ENCODE peak calls at places on chromosomes 4 and X, in five cellular contexts. V is PC-3, Z is fibroblast of mammary gland, M is esophagus squamous epithelium, D is cardiac muscle cell. U is an unnamed sample.

GRCh38 chrX:139905041-139905440 is 27.8 kb downstream of the ATP11C start:
- DNase-seq in V (no peak), Z (no peak), M (no peak), D (no peak), U (no peak)

GRCh38 chrX:101206471-101206870 is 13.1 kb upstream of the DRP2 start:
- DNase-seq in V (peak; percentile 58), Z (peak; percentile 64), M (no peak), D (peak; percentile 27), U (peak; percentile 46)

GRCh38 chr4:123990310-123990709 is 593.7 kb downstream of the SPRY1 start:
- DNase-seq in V (no peak), Z (no peak), M (no peak), D (no peak), U (no peak)

GRCh38 chrX:78708171-78708570 is 39.3 kb upstream of the LPAR4 start:
- DNase-seq in V (peak; percentile 63), Z (peak; percentile 62), M (no peak), D (peak; percentile 12), U (peak; percentile 23)

GRCh38 chr4:67204441-67204840 is 340.9 kb downstream of the CENPC start:
- DNase-seq in V (no peak), Z (no peak), M (no peak), D (no peak), U (no peak)

GRCh38 chr4:67770422-67770821 is 16.2 kb upstream of the GNRHR start:
- DNase-seq in V (peak; percentile 82), Z (no peak), M (no peak), D (no peak), U (peak; percentile 72)

GRCh38 chr4:162943263-162943662 is 223.4 kb downstream of the NAF1 start:
- DNase-seq in V (no peak), Z (no peak), M (no peak), D (no peak), U (no peak)

GRCh38 chr4:164956766-164957643 is 20.5 kb downstream of the TRIM61 start:
- DNase-seq in V (peak; percentile 55), Z (peak; percentile 64), M (peak; percentile 24), D (peak; percentile 87), U (peak; percentile 43)

GRCh38 chrX:154918060-154918483 is 31.9 kb downstream of the F8A1 start:
- DNase-seq in V (peak; percentile 84), Z (peak; percentile 90), M (no peak), D (peak; percentile 62), U (peak; percentile 56)

GRCh38 chr4:80963051-80963450 is 67.5 kb upstream of the BMP3 start:
- DNase-seq in V (peak; percentile 11), Z (peak; percentile 22), M (no peak), D (no peak), U (peak; percentile 77)

GRCh38 chrX:49844622-49845021 is 15.5 kb downstream of the PAGE4 start:
- DNase-seq in V (no peak), Z (no peak), M (no peak), D (no peak), U (no peak)

GRCh38 chrX:34909151-34909550 is 33.4 kb upstream of the FAM47B start:
- DNase-seq in V (no peak), Z (peak; percentile 33), M (no peak), D (no peak), U (no peak)

GRCh38 chrX:53072418-53073114 is 9.6 kb upstream of the TSPYL2 start:
- DNase-seq in V (no peak), Z (no peak), M (no peak), D (no peak), U (no peak)

GRCh38 chr4:179307297-179308136 is 1865.3 kb upstream of the AGA start:
- DNase-seq in V (peak; percentile 60), Z (peak; percentile 16), M (no peak), D (peak; percentile 56), U (peak; percentile 21)

GRCh38 chrX:24396236-24396929 is 35.9 kb downstream of the SUPT20HL1 start:
- DNase-seq in V (peak; percentile 4), Z (peak; percentile 64), M (no peak), D (no peak), U (no peak)

GRCh38 chr4:85919488-85919887 is 440.4 kb downstream of the MAPK10 start:
- DNase-seq in V (no peak), Z (no peak), M (no peak), D (no peak), U (no peak)

DNA sequence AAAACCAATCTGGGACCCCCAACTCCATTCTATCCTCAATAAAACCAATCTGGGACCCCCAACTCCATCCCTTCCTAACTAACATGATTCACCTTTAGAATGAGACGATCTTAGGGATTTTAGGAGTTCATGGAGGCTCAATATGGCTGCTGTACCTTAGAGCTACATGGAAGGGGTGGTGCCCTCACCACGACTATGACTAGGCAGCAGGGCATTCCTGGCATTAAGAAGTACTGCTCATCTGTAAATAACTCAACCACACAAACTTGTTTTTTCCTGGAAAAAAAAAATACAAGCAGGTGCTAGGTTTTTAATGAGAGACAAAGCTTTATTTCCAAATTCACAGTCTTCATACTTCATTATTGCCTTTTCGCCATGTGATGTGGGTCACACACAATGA is 346.5 kb upstream of the FAT1 start:
- DNase-seq in V (peak; percentile 2), Z (no peak), M (no peak), D (no peak), U (peak; percentile 20)
- H3K4me3 ChIP-seq in V (no peak overlapping the region), Z (no peak overlapping the region), M (no peak overlapping the region), D (no peak overlapping the region), U (no peak overlapping the region)

DNA sequence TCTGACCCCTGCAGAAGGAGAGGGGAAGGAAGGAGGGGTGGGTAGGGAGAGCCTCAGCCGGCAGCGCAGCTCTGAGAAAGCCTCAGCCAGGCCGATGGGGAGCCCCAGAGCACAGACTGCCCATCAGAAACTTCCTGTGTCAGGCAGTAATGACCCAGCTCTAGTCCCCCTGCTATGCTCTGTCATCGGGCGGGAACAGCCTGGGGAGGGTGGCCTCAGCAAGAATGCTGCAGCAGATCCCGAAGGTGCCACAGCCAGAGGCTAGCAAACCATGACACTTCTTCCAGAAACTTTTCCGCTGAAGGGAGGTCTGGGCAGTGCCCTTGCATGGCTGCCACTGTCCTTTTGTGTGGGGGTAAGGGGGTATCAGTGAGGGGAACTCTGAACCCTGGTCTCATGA is 279.0 kb downstream of the BCOR start:
- DNase-seq in V (no peak), Z (no peak), M (no peak), D (no peak), U (no peak)
- TF ChIP-seq CTCF in V (no peak), Z (no peak), M (no peak), D (no peak), U (no peak)

GRCh38 chr4:76822294-76822693 is 75.7 kb downstream of the SOWAHB start:
- DNase-seq in V (no peak), Z (no peak), M (no peak), D (no peak), U (no peak)
- H3K4me3 ChIP-seq in V (no peak overlapping the region), Z (no peak overlapping the region), M (no peak overlapping the region), D (no peak overlapping the region), U (no peak overlapping the region)

GRCh38 chrX:2902841-2903240 is 26.3 kb downstream of the ARSD start:
- DNase-seq in V (no peak), Z (no peak), M (no peak), D (no peak), U (no peak)

GRCh38 chrX:2907295-2907694 is 21.8 kb downstream of the ARSD start:
- DNase-seq in V (no peak), Z (no peak), M (no peak), D (no peak), U (no peak)

GRCh38 chrX:2901367-2902036 is 27.6 kb downstream of the ARSD start:
- DNase-seq in V (no peak), Z (peak; percentile 3), M (no peak), D (no peak), U (no peak)

GRCh38 chrX:2898861-2899512 is 30.2 kb downstream of the ARSD start:
- DNase-seq in V (peak; percentile 75), Z (no peak), M (no peak), D (no peak), U (peak; percentile 64)

GRCh38 chrX:2903366-2903765 is 25.8 kb downstream of the ARSD start:
- DNase-seq in V (no peak), Z (no peak), M (no peak), D (no peak), U (no peak)
- TF ChIP-seq CTCF in V (peak; percentile 22), Z (no peak), M (no peak), D (no peak), U (no peak)

GRCh38 chr4:41359836-41360213 is 103.1 kb downstream of the UCHL1 start:
- DNase-seq in V (no peak), Z (no peak), M (no peak), D (no peak), U (no peak)

GRCh38 chr4:41360214-41360910 is 103.6 kb downstream of the UCHL1 start:
- DNase-seq in V (peak; percentile 67), Z (peak; percentile 7), M (no peak), D (peak; percentile 85), U (no peak)

GRCh38 chr4:41361831-41362646 is 105.3 kb downstream of the UCHL1 start:
- DNase-seq in V (peak; percentile 25), Z (no peak), M (no peak), D (no peak), U (no peak)

GRCh38 chr4:41362647-41363383 is 106.1 kb downstream of the UCHL1 start:
- DNase-seq in V (no peak), Z (no peak), M (no peak), D (no peak), U (no peak)

GRCh38 chr4:41360911-41361830 is 104.4 kb downstream of the UCHL1 start:
- DNase-seq in V (peak; percentile 46), Z (peak; percentile 15), M (no peak), D (peak; percentile 45), U (peak; percentile 25)
- H3K4me3 ChIP-seq in V (peak overlapping the region; percentile 85), Z (peak overlapping the region; percentile 40), M (peak overlapping the region; percentile 73), D (peak overlapping the region; percentile 69), U (peak overlapping the region; percentile 59)

GRCh38 chrX:8869812-8870211 is 68.6 kb upstream of the FAM9A start:
- DNase-seq in V (no peak), Z (no peak), M (no peak), D (no peak), U (no peak)
- TF ChIP-seq CTCF in V (no peak), Z (no peak), M (no peak), D (no peak), U (no peak)

U was measured in bronchial epithelial cell.